ENCODE peak calls at places on chromosomes 12 and 14, in four cellular contexts. W is Right ventricle myocardium superior; N is activated effector memory CD4-positive, alpha-beta T cell treated with anti-CD3 and anti-CD28 coated beads, Interleukin-2, amount 50 U/mL, for 16 hours; F is GDM1. T is an unnamed sample.
A peak's percentile ranks its signal among the peaks of the same experiment; 100 is the strongest.

GRCh38 chr14:91780452-91780851 is 48.6 kb upstream of the CATSPERB start:
- DNase-seq in N (no peak), W (no peak), F (no peak), T (no peak)

GRCh38 chr14:71117839-71118743 is 210.8 kb downstream of the PCNX1 start:
- DNase-seq in F (no peak), W (no peak), N (no peak), T (peak; percentile 51)

GRCh38 chr14:91341331-91342242 is 76.0 kb downstream of the CCDC88C start:
- DNase-seq in F (no peak), N (no peak), W (no peak), T (no peak)

GRCh38 chr12:50110762-50111416 is 1.1 kb upstream of the COX14 start:
- DNase-seq in W (peak; percentile 87), N (peak; percentile 64), F (no peak), T (peak; percentile 84)

GRCh38 chr12:11500222-11500860 is 105.0 kb upstream of the PRB2 start:
- DNase-seq in F (peak; percentile 41), N (peak; percentile 89), W (peak; percentile 86), T (peak; percentile 97)

GRCh38 chr12:5807090-5807414 is 138.0 kb downstream of the ANO2 start:
- DNase-seq in F (no peak), W (no peak), N (no peak), T (no peak)

GRCh38 chr14:77458249-77458950 is 507 bp downstream of the AHSA1 start:
- DNase-seq in W (no peak), F (no peak), N (peak; percentile 77), T (peak; percentile 71)

GRCh38 chr14:101019974-101020710 is 116.6 kb upstream of the RTL1 start:
- DNase-seq in F (no peak), W (no peak), N (peak; percentile 38), T (no peak)

GRCh38 chr14:87852107-87852506 is 140.9 kb downstream of the GALC start:
- DNase-seq in N (no peak), F (no peak), W (no peak), T (no peak)

GRCh38 chr12:124026755-124027745 is 54.0 kb downstream of the ZNF664 start:
- DNase-seq in N (no peak), F (no peak), W (no peak), T (no peak)

GRCh38 chr12:67714648-67715047 is 66.1 kb downstream of the DYRK2 start:
- DNase-seq in F (no peak), N (no peak), W (no peak), T (no peak)

GRCh38 chr12:42507589-42507988 is 82.0 kb downstream of the PRICKLE1 start:
- DNase-seq in F (no peak), W (no peak), N (no peak), T (no peak)

GRCh38 chr12:21773263-21773741 is 1.2 kb downstream of the KCNJ8 start:
- DNase-seq in N (no peak), F (no peak), W (peak; percentile 75), T (peak; percentile 82)

GRCh38 chr12:116068853-116069252 is 208.6 kb downstream of the MED13L start:
- DNase-seq in N (no peak), F (no peak), W (no peak), T (no peak)

GRCh38 chr12:30546121-30546520 is 149.5 kb downstream of the IPO8 start:
- DNase-seq in F (no peak), N (no peak), W (no peak), T (peak; percentile 19)

GRCh38 chr12:43292699-43293098 is 259.3 kb downstream of the ADAMTS20 start:
- DNase-seq in F (no peak), W (no peak), N (no peak), T (no peak)

GRCh38 chr12:50739611-50740010 is 24.3 kb upstream of the ATF1 start:
- DNase-seq in W (no peak), N (no peak), F (no peak), T (no peak)

GRCh38 chr14:68784995-68785816 is 7.7 kb downstream of the ZFP36L1 start:
- DNase-seq in F (no peak), N (no peak), W (peak; percentile 61), T (no peak)

GRCh38 chr12:95418142-95418541 is 55.8 kb upstream of the METAP2 start:
- DNase-seq in W (no peak), F (no peak), N (no peak), T (no peak)

GRCh38 chr12:8081228-8081920 is 700 bp upstream of the NECAP1 start:
- DNase-seq in F (no peak), N (no peak), W (no peak), T (no peak)

GRCh38 chr12:55908726-55909512 is 18.8 kb downstream of the PYM1 start:
- DNase-seq in F (no peak), W (no peak), N (no peak), T (no peak)

GRCh38 chr12:15423629-15424028 is 101.3 kb downstream of the PTPRO start:
- DNase-seq in W (no peak), F (no peak), N (no peak), T (no peak)

GRCh38 chr14:34722723-34723545 is 8.5 kb upstream of the CFL2 start:
- DNase-seq in F (peak; percentile 1), W (no peak), N (peak; percentile 69), T (peak; percentile 53)

GRCh38 chr12:98373019-98373554 is 142.3 kb upstream of the TMPO start:
- DNase-seq in F (no peak), N (no peak), W (no peak), T (peak; percentile 15)

GRCh38 chr12:13727707-13728147 is 253.7 kb downstream of the GRIN2B start:
- DNase-seq in F (no peak), W (no peak), N (no peak), T (no peak)

GRCh38 chr12:77488041-77488620 is 342.6 kb upstream of the NAV3 start:
- DNase-seq in N (no peak), F (no peak), W (no peak), T (no peak)

GRCh38 chr12:113422030-113422900 is at the start of gene SDSL:
- DNase-seq in N (no peak), W (peak; percentile 72), F (peak; percentile 94), T (peak; percentile 94)

GRCh38 chr14:89320381-89321000 is 96.5 kb downstream of the FOXN3 start:
- DNase-seq in W (no peak), N (no peak), F (no peak), T (no peak)

GRCh38 chr12:62113366-62114011 is 146.7 kb upstream of the USP15 start:
- DNase-seq in W (no peak), N (no peak), F (no peak), T (peak; percentile 57)

GRCh38 chr14:31939934-31940333 is 137.2 kb upstream of the ARHGAP5 start:
- DNase-seq in N (no peak), W (no peak), F (no peak), T (no peak)

GRCh38 chr12:89261982-89262381 is 90.3 kb downstream of the DUSP6 start:
- DNase-seq in N (no peak), W (no peak), F (no peak), T (no peak)

GRCh38 chr12:113097716-113098427 is 37.7 kb downstream of the RASAL1 start:
- DNase-seq in N (no peak), W (peak; percentile 67), F (no peak), T (peak; percentile 18)

GRCh38 chr12:70664463-70664862 is 27.2 kb upstream of the PTPRB start:
- DNase-seq in N (no peak), F (no peak), W (no peak), T (peak; percentile 13)

GRCh38 chr14:64137657-64138290 is 156.4 kb downstream of the ESR2 start:
- DNase-seq in F (no peak), N (no peak), W (no peak), T (peak; percentile 7)

GRCh38 chr12:7180685-7181084 is 8.8 kb upstream of the PEX5 start:
- DNase-seq in N (no peak), F (no peak), W (no peak), T (no peak)

T was measured in ELF-1.